ENCODE peak calls at places on chromosomes 7 and 10, in nine cellular contexts. One of them, this sample, is unnamed.

GRCh38 chr10:45483002-45483401 is 109.0 kb downstream of the ALOX5 start:
- DNase-seq in Caco-2: no peak
- DNase-seq in B cell: no peak
- DNase-seq in NB4: no peak
- DNase-seq in HL-60: no peak
- DNase-seq in astrocyte: no peak
- DNase-seq in body of pancreas: no peak
- DNase-seq in RWPE1: no peak
- DNase-seq in natural killer cell: no peak
- DNase-seq in this sample: no peak

GRCh38 chr7:67713651-67714050 is 717.0 kb downstream of the TYW1 start:
- DNase-seq in B cell: no peak
- DNase-seq in natural killer cell: no peak
- DNase-seq in astrocyte: no peak
- DNase-seq in RWPE1: no peak
- DNase-seq in body of pancreas: no peak
- DNase-seq in Caco-2: no peak
- DNase-seq in HL-60: no peak
- DNase-seq in NB4: no peak
- DNase-seq in this sample: no peak

GRCh38 chr10:130790339-130790738 is 521.2 kb downstream of the TCERG1L start:
- DNase-seq in B cell: no peak
- DNase-seq in body of pancreas: no peak
- DNase-seq in RWPE1: no peak
- DNase-seq in astrocyte: peak
- DNase-seq in HL-60: no peak
- DNase-seq in Caco-2: no peak
- DNase-seq in natural killer cell: no peak
- DNase-seq in NB4: no peak
- DNase-seq in this sample: no peak

GRCh38 chr7:73852500-73852899 is 8.5 kb upstream of the TMEM270 start:
- DNase-seq in HL-60: no peak
- DNase-seq in NB4: no peak
- DNase-seq in Caco-2: no peak
- DNase-seq in astrocyte: peak
- DNase-seq in natural killer cell: no peak
- DNase-seq in body of pancreas: no peak
- DNase-seq in RWPE1: no peak
- DNase-seq in B cell: no peak
- DNase-seq in this sample: no peak

GRCh38 chr10:62733654-62734293 is 70.7 kb upstream of the ADO start:
- DNase-seq in astrocyte: peak
- DNase-seq in B cell: no peak
- DNase-seq in RWPE1: no peak
- DNase-seq in natural killer cell: no peak
- DNase-seq in HL-60: no peak
- DNase-seq in body of pancreas: no peak
- DNase-seq in NB4: no peak
- DNase-seq in Caco-2: no peak
- DNase-seq in this sample: no peak

GRCh38 chr10:48750019-48750418 is 65.3 kb downstream of the WDFY4 start:
- DNase-seq in NB4: no peak
- DNase-seq in body of pancreas: no peak
- DNase-seq in HL-60: no peak
- DNase-seq in Caco-2: no peak
- DNase-seq in natural killer cell: no peak
- DNase-seq in RWPE1: no peak
- DNase-seq in astrocyte: no peak
- DNase-seq in B cell: no peak
- DNase-seq in this sample: no peak

GRCh38 chr10:127739908-127740307 is 2.9 kb downstream of the FOXI2 start:
- DNase-seq in B cell: no peak
- DNase-seq in natural killer cell: no peak
- DNase-seq in body of pancreas: no peak
- DNase-seq in HL-60: no peak
- DNase-seq in NB4: no peak
- DNase-seq in RWPE1: no peak
- DNase-seq in astrocyte: no peak
- DNase-seq in Caco-2: no peak
- DNase-seq in this sample: no peak

GRCh38 chr10:129844191-129844590 is 119.9 kb downstream of the EBF3 start:
- DNase-seq in RWPE1: no peak
- DNase-seq in NB4: no peak
- DNase-seq in body of pancreas: no peak
- DNase-seq in astrocyte: no peak
- DNase-seq in HL-60: no peak
- DNase-seq in B cell: no peak
- DNase-seq in natural killer cell: no peak
- DNase-seq in Caco-2: no peak
- DNase-seq in this sample: no peak

GRCh38 chr10:118041316-118041715 is 5.4 kb downstream of the RAB11FIP2 start:
- DNase-seq in B cell: no peak
- DNase-seq in natural killer cell: no peak
- DNase-seq in RWPE1: no peak
- DNase-seq in NB4: no peak
- DNase-seq in body of pancreas: no peak
- DNase-seq in astrocyte: peak
- DNase-seq in HL-60: no peak
- DNase-seq in Caco-2: no peak
- DNase-seq in this sample: no peak

GRCh38 chr10:34861293-34862004 is 46.4 kb upstream of the PARD3 start:
- DNase-seq in astrocyte: no peak
- DNase-seq in body of pancreas: peak
- DNase-seq in NB4: peak
- DNase-seq in HL-60: no peak
- DNase-seq in natural killer cell: no peak
- DNase-seq in Caco-2: peak
- DNase-seq in B cell: no peak
- DNase-seq in RWPE1: no peak
- DNase-seq in this sample: no peak

GRCh38 chr7:45592230-45592991 is 18.2 kb downstream of the ADCY1 start:
- DNase-seq in NB4: no peak
- DNase-seq in natural killer cell: peak
- DNase-seq in body of pancreas: no peak
- DNase-seq in B cell: no peak
- DNase-seq in RWPE1: no peak
- DNase-seq in Caco-2: no peak
- DNase-seq in HL-60: no peak
- DNase-seq in astrocyte: no peak
- DNase-seq in this sample: no peak

GRCh38 chr10:110481948-110482347 is 15.8 kb upstream of the DUSP5 start:
- DNase-seq in NB4: no peak
- DNase-seq in B cell: no peak
- DNase-seq in Caco-2: no peak
- DNase-seq in RWPE1: no peak
- DNase-seq in HL-60: no peak
- DNase-seq in natural killer cell: no peak
- DNase-seq in body of pancreas: no peak
- DNase-seq in astrocyte: no peak
- DNase-seq in this sample: no peak

GRCh38 chr10:3233486-3233990 is 61.0 kb upstream of the PITRM1 start:
- DNase-seq in astrocyte: no peak
- DNase-seq in HL-60: no peak
- DNase-seq in body of pancreas: no peak
- DNase-seq in RWPE1: no peak
- DNase-seq in B cell: no peak
- DNase-seq in natural killer cell: no peak
- DNase-seq in Caco-2: no peak
- DNase-seq in NB4: no peak
- DNase-seq in this sample: no peak

GRCh38 chr10:3235395-3235794 is 62.8 kb upstream of the PITRM1 start:
- DNase-seq in RWPE1: no peak
- DNase-seq in Caco-2: no peak
- DNase-seq in B cell: no peak
- DNase-seq in HL-60: no peak
- DNase-seq in NB4: no peak
- DNase-seq in natural killer cell: no peak
- DNase-seq in astrocyte: no peak
- DNase-seq in body of pancreas: no peak
- DNase-seq in this sample: no peak

GRCh38 chr10:3229815-3230214 is 57.2 kb upstream of the PITRM1 start:
- DNase-seq in Caco-2: no peak
- DNase-seq in body of pancreas: no peak
- DNase-seq in RWPE1: no peak
- DNase-seq in astrocyte: peak
- DNase-seq in B cell: no peak
- DNase-seq in natural killer cell: no peak
- DNase-seq in HL-60: no peak
- DNase-seq in NB4: no peak
- DNase-seq in this sample: no peak

GRCh38 chr10:3228610-3228945 is 56.0 kb upstream of the PITRM1 start:
- DNase-seq in NB4: peak
- DNase-seq in Caco-2: no peak
- DNase-seq in astrocyte: no peak
- DNase-seq in HL-60: no peak
- DNase-seq in B cell: no peak
- DNase-seq in body of pancreas: no peak
- DNase-seq in natural killer cell: no peak
- DNase-seq in RWPE1: no peak
- DNase-seq in this sample: no peak

GRCh38 chr10:3231951-3232730 is 59.6 kb upstream of the PITRM1 start:
- DNase-seq in body of pancreas: no peak
- DNase-seq in NB4: no peak
- DNase-seq in HL-60: no peak
- DNase-seq in B cell: no peak
- DNase-seq in natural killer cell: no peak
- DNase-seq in RWPE1: no peak
- DNase-seq in astrocyte: peak
- DNase-seq in Caco-2: no peak
- DNase-seq in this sample: no peak
- TF ChIP-seq CTCF in body of pancreas: no peak
- TF ChIP-seq CTCF in NB4: no peak
- TF ChIP-seq CTCF in HL-60: no peak
- TF ChIP-seq CTCF in B cell: no peak
- TF ChIP-seq CTCF in natural killer cell: no peak
- TF ChIP-seq CTCF in RWPE1: no peak
- TF ChIP-seq CTCF in astrocyte: peak
- TF ChIP-seq CTCF in Caco-2: no peak
- TF ChIP-seq CTCF in this sample: no peak

GRCh38 chr10:120217736-120218135 is 239.3 kb upstream of the PLPP4 start:
- DNase-seq in B cell: no peak
- DNase-seq in Caco-2: no peak
- DNase-seq in body of pancreas: no peak
- DNase-seq in natural killer cell: no peak
- DNase-seq in RWPE1: no peak
- DNase-seq in NB4: peak
- DNase-seq in HL-60: no peak
- DNase-seq in astrocyte: no peak
- DNase-seq in this sample: no peak

DNA sequence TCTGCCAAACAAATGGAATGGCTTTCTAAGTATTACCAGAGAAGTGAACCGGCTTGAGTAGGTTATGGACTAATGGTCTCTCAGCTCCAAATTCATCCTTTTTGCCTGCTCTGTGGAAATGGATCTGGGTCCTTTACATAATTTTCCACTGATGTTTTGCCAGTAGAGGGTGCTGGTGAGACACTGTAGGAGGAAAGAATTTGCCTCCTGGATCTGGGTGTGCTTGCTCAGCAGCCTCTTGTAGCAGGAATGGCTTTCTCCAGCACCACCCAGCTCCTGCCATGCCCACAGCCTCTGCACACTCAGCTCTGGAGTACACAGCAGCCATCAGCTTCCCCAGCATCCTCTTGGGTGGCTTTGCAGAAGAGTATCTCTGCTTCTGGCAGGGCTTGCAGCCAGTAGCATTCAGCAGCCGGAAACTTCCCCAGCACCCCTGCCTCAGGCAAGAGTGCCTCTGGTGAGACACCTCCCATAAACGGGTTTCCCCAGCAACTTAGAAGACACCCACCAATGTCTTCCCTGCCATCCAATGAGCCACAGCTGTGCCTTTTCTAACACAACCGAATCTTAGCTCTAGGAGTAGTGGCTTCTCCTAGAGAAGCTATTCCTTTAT is 235.0 kb upstream of the PLPP4 start:
- DNase-seq in B cell: no peak
- DNase-seq in HL-60: no peak
- DNase-seq in body of pancreas: peak
- DNase-seq in astrocyte: peak
- DNase-seq in Caco-2: peak
- DNase-seq in RWPE1: peak
- DNase-seq in natural killer cell: no peak
- DNase-seq in NB4: peak
- DNase-seq in this sample: peak
- TF ChIP-seq CTCF in B cell: peak
- TF ChIP-seq CTCF in HL-60: peak
- TF ChIP-seq CTCF in body of pancreas: peak
- TF ChIP-seq CTCF in astrocyte: peak
- TF ChIP-seq CTCF in Caco-2: peak
- TF ChIP-seq CTCF in RWPE1: peak
- TF ChIP-seq CTCF in natural killer cell: no peak
- TF ChIP-seq CTCF in NB4: peak
- TF ChIP-seq CTCF in this sample: peak

DNA sequence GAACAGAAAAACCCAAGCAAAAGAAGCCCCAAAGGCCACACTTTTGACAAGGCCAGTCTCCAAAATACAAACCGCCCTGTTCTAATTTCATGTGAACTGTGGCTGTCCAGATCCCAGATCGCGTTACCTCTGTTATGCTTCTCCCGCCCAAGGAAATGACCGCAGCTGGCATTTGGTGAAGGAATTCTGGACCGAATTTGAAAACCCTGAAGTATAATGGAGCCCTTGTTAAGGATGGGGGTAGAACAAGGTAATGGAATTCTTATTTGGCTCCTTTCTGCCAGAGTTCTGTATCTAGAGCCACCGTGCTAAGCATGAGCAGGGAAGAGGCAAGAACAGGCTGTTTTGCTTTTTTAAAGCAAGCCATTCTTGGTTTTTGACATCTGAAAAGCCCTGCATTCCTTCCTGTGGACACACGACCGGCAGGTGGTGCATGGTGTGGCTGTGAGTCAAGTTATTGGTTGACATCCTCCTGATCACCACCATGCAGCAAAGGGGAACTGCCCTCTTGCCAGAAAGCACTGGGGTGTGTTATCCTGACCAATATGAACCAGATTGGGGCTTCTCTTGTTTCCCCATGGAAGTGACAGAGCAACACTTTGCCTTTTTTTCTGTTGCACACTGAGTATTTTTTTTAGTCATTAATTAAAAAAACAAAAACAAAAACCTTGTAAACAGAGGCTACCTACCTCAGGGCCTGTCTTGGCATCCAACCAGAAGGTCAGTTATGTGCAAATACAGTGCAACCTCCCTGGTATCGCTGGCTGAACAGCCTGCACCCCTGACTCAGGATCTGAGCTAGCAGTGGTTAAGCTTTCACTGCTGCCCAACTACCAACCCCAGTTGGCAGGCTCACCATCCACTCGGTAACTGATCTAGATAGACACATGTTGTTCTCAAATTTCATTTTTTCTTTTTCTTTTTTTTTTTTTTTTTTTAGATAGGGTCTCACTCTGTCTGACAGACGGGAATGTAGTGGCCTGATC is 14.2 kb downstream of the UCMA start:
- DNase-seq in NB4: peak
- DNase-seq in body of pancreas: no peak
- DNase-seq in astrocyte: peak
- DNase-seq in B cell: no peak
- DNase-seq in HL-60: no peak
- DNase-seq in Caco-2: peak
- DNase-seq in natural killer cell: no peak
- DNase-seq in RWPE1: peak
- DNase-seq in this sample: peak
- TF ChIP-seq CTCF in NB4: peak
- TF ChIP-seq CTCF in body of pancreas: no peak
- TF ChIP-seq CTCF in astrocyte: peak
- TF ChIP-seq CTCF in B cell: no peak
- TF ChIP-seq CTCF in HL-60: no peak
- TF ChIP-seq CTCF in Caco-2: peak
- TF ChIP-seq CTCF in natural killer cell: no peak
- TF ChIP-seq CTCF in RWPE1: peak
- TF ChIP-seq CTCF in this sample: peak

GRCh38 chr10:108629843-108630242 is 1293.5 kb downstream of the XPNPEP1 start:
- DNase-seq in body of pancreas: no peak
- DNase-seq in NB4: no peak
- DNase-seq in natural killer cell: no peak
- DNase-seq in astrocyte: peak
- DNase-seq in B cell: no peak
- DNase-seq in Caco-2: peak
- DNase-seq in HL-60: no peak
- DNase-seq in RWPE1: no peak
- DNase-seq in this sample: no peak
- TF ChIP-seq CTCF in body of pancreas: no peak
- TF ChIP-seq CTCF in NB4: no peak
- TF ChIP-seq CTCF in natural killer cell: no peak
- TF ChIP-seq CTCF in astrocyte: no peak
- TF ChIP-seq CTCF in B cell: no peak
- TF ChIP-seq CTCF in Caco-2: peak
- TF ChIP-seq CTCF in HL-60: no peak
- TF ChIP-seq CTCF in RWPE1: no peak
- TF ChIP-seq CTCF in this sample: no peak